ENCODE peak calls at places on chromosomes 2 and 18, in seven cellular contexts. One of them, this sample, is unnamed.

GRCh38 chr18:26656944-26657536 is 108.7 kb upstream of the KCTD1 start:
- DNase-seq in mesenchymal stem cell: peak; percentile 67
- DNase-seq in neuronal stem cell: peak; percentile 54
- DNase-seq in mesendoderm: peak; percentile 79
- DNase-seq in H9: peak; percentile 55
- DNase-seq in IMR-90: peak; percentile 36
- DNase-seq in H1: no peak
- DNase-seq in this sample: peak; percentile 77

GRCh38 chr2:188235364-188235763 is 56.3 kb upstream of the GULP1 start:
- DNase-seq in mesenchymal stem cell: no peak
- DNase-seq in neuronal stem cell: no peak
- DNase-seq in mesendoderm: no peak
- DNase-seq in H9: no peak
- DNase-seq in IMR-90: no peak
- DNase-seq in H1: no peak
- DNase-seq in this sample: no peak

GRCh38 chr18:34913837-34914755 is 127.1 kb upstream of the MAPRE2 start:
- DNase-seq in mesenchymal stem cell: peak; percentile 89
- DNase-seq in neuronal stem cell: no peak
- DNase-seq in mesendoderm: peak; percentile 42
- DNase-seq in H9: no peak
- DNase-seq in IMR-90: peak; percentile 72
- DNase-seq in H1: no peak
- DNase-seq in this sample: peak; percentile 47

GRCh38 chr2:203080447-203080846 is 65.8 kb downstream of the NBEAL1 start:
- DNase-seq in mesenchymal stem cell: no peak
- DNase-seq in neuronal stem cell: no peak
- DNase-seq in mesendoderm: no peak
- DNase-seq in H9: no peak
- DNase-seq in IMR-90: no peak
- DNase-seq in H1: no peak
- DNase-seq in this sample: no peak

GRCh38 chr2:186515376-186515775 is 29.3 kb downstream of the ZC3H15 start:
- DNase-seq in mesenchymal stem cell: peak; percentile 28
- DNase-seq in neuronal stem cell: no peak
- DNase-seq in mesendoderm: no peak
- DNase-seq in H9: no peak
- DNase-seq in IMR-90: no peak
- DNase-seq in H1: no peak
- DNase-seq in this sample: no peak

GRCh38 chr2:196718796-196719564 is 79.5 kb downstream of the CCDC150 start:
- DNase-seq in mesenchymal stem cell: peak; percentile 56
- DNase-seq in neuronal stem cell: peak; percentile 15
- DNase-seq in mesendoderm: peak; percentile 62
- DNase-seq in H9: peak; percentile 53
- DNase-seq in IMR-90: peak; percentile 75
- DNase-seq in H1: no peak
- DNase-seq in this sample: no peak

GRCh38 chr2:191845876-191846786 is 757 bp downstream of the CAVIN2 start:
- DNase-seq in mesenchymal stem cell: no peak
- DNase-seq in neuronal stem cell: no peak
- DNase-seq in mesendoderm: no peak
- DNase-seq in H9: no peak
- DNase-seq in IMR-90: no peak
- DNase-seq in H1: no peak
- DNase-seq in this sample: no peak

GRCh38 chr2:58558866-58559265 is 317.7 kb upstream of the FANCL start:
- DNase-seq in mesenchymal stem cell: no peak
- DNase-seq in neuronal stem cell: no peak
- DNase-seq in mesendoderm: no peak
- DNase-seq in H9: no peak
- DNase-seq in IMR-90: no peak
- DNase-seq in H1: no peak
- DNase-seq in this sample: no peak

GRCh38 chr2:194301946-194302345 is 1355.1 kb upstream of the SLC39A10 start:
- DNase-seq in mesenchymal stem cell: no peak
- DNase-seq in neuronal stem cell: no peak
- DNase-seq in mesendoderm: no peak
- DNase-seq in H9: no peak
- DNase-seq in IMR-90: no peak
- DNase-seq in H1: no peak
- DNase-seq in this sample: no peak

GRCh38 chr2:1259746-1260145 is 153.5 kb upstream of the TPO start:
- DNase-seq in mesenchymal stem cell: no peak
- DNase-seq in neuronal stem cell: no peak
- DNase-seq in mesendoderm: no peak
- DNase-seq in H9: no peak
- DNase-seq in IMR-90: no peak
- DNase-seq in H1: no peak
- DNase-seq in this sample: no peak

GRCh38 chr2:64609229-64609994 is 44.3 kb downstream of the SERTAD2 start:
- DNase-seq in mesenchymal stem cell: peak; percentile 48
- DNase-seq in neuronal stem cell: no peak
- DNase-seq in mesendoderm: peak; percentile 67
- DNase-seq in H9: peak; percentile 63
- DNase-seq in IMR-90: peak; percentile 17
- DNase-seq in H1: no peak
- DNase-seq in this sample: peak; percentile 73

GRCh38 chr2:25043241-25043867 is 1.5 kb downstream of the EFR3B start:
- DNase-seq in mesenchymal stem cell: peak; percentile 88
- DNase-seq in neuronal stem cell: peak; percentile 32
- DNase-seq in mesendoderm: peak; percentile 82
- DNase-seq in H9: peak; percentile 52
- DNase-seq in IMR-90: peak; percentile 89
- DNase-seq in H1: no peak
- DNase-seq in this sample: no peak

GRCh38 chr2:25131567-25132295 is 36.6 kb downstream of the POMC start:
- DNase-seq in mesenchymal stem cell: peak; percentile 21
- DNase-seq in neuronal stem cell: peak; percentile 20
- DNase-seq in mesendoderm: peak; percentile 46
- DNase-seq in H9: peak; percentile 62
- DNase-seq in IMR-90: no peak
- DNase-seq in H1: no peak
- DNase-seq in this sample: no peak

GRCh38 chr18:24395049-24395780 is 2.4 kb downstream of the OSBPL1A start:
- DNase-seq in mesenchymal stem cell: peak; percentile 17
- DNase-seq in neuronal stem cell: no peak
- DNase-seq in mesendoderm: no peak
- DNase-seq in H9: no peak
- DNase-seq in IMR-90: peak; percentile 51
- DNase-seq in H1: no peak
- DNase-seq in this sample: no peak

GRCh38 chr2:203327582-203327917 is 644 bp upstream of the ABI2 start:
- DNase-seq in mesenchymal stem cell: no peak
- DNase-seq in neuronal stem cell: no peak
- DNase-seq in mesendoderm: no peak
- DNase-seq in H9: no peak
- DNase-seq in IMR-90: no peak
- DNase-seq in H1: no peak
- DNase-seq in this sample: no peak

GRCh38 chr18:52764271-52764670 is 424.3 kb downstream of the DCC start:
- DNase-seq in mesenchymal stem cell: no peak
- DNase-seq in neuronal stem cell: no peak
- DNase-seq in mesendoderm: peak; percentile 66
- DNase-seq in H9: no peak
- DNase-seq in IMR-90: no peak
- DNase-seq in H1: no peak
- DNase-seq in this sample: no peak

GRCh38 chr2:205571300-205571858 is 110.9 kb upstream of the NRP2 start:
- DNase-seq in mesenchymal stem cell: no peak
- DNase-seq in neuronal stem cell: no peak
- DNase-seq in mesendoderm: no peak
- DNase-seq in H9: no peak
- DNase-seq in IMR-90: no peak
- DNase-seq in H1: no peak
- DNase-seq in this sample: no peak

GRCh38 chr18:74534981-74535649 is 815 bp downstream of the CNDP1 start:
- DNase-seq in mesenchymal stem cell: no peak
- DNase-seq in neuronal stem cell: no peak
- DNase-seq in mesendoderm: no peak
- DNase-seq in H9: peak; percentile 4
- DNase-seq in IMR-90: no peak
- DNase-seq in H1: no peak
- DNase-seq in this sample: no peak

GRCh38 chr2:28650261-28650584 is 101.4 kb upstream of the PPP1CB start:
- DNase-seq in mesenchymal stem cell: no peak
- DNase-seq in neuronal stem cell: no peak
- DNase-seq in mesendoderm: no peak
- DNase-seq in H9: no peak
- DNase-seq in IMR-90: no peak
- DNase-seq in H1: no peak
- DNase-seq in this sample: no peak

DNA sequence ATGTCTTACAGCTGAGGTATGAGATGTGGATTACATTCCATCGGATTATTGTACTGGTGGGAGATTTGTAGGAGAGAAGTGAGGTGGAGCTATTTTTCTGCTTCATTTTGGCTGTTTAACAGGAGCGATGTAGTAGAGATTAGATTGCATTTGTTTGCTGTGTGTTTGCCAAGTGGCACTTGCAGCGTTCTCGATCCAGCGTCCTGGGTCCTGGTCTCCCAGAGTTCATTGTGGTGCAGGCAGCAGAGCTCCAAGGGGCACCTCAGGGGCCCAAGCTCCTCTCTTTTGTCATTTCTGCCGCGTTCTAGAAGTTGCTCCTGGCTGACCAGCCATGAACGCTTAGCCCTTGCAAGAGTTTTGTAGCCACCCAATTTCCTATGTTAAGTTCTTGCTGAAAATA is 210.1 kb upstream of the APCDD1 start:
- DNase-seq in mesenchymal stem cell: no peak
- DNase-seq in neuronal stem cell: no peak
- DNase-seq in mesendoderm: no peak
- DNase-seq in H9: no peak
- DNase-seq in IMR-90: no peak
- DNase-seq in H1: no peak
- DNase-seq in this sample: no peak
- H3K4me1 ChIP-seq in mesenchymal stem cell: no peaks in the 10 kb centered on the region
- H3K4me1 ChIP-seq in neuronal stem cell: peaks cover 2% of the 10 kb centered on the region
- H3K4me1 ChIP-seq in mesendoderm: peaks cover 17% of the 10 kb centered on the region
- H3K4me1 ChIP-seq in H9: no peaks in the 10 kb centered on the region
- H3K4me1 ChIP-seq in IMR-90: no peaks in the 10 kb centered on the region
- H3K4me1 ChIP-seq in H1: no peaks in the 10 kb centered on the region
- H3K4me1 ChIP-seq in this sample: no peaks in the 10 kb centered on the region

DNA sequence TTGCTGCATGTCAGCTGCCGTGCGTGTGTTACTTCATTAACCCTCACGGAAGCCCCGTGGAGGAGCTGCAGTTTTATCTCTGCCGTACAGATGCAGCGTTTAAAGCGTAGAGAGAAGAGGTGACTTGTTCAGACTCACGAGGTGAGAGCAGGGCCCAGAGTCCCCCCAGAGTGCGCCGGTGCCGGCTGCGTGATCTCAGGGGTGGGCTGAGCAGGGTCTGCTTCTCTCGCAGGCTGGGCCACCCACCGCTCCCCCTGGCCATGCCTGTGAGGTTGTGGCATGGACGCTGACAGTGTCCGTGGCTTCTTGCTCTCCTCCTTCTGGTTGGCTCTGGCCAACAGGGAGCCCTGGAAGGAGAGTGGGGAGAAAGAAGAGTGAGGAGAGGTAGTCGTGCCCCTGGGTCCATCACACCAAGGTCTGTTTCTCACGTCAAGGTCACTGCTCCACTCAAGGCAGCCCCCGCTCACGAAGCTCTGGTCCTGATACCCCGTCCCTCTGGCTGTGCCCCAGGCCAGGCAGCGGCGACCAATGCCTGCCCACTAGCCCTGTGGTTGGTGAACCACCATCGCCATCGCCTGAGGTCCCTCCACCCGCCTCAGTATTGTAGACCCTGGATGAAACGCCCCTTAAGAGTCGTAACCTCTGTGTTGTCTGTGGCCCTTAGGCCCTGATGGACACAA is 378.2 kb upstream of the MYT1L start:
- DNase-seq in mesenchymal stem cell: no peak
- DNase-seq in neuronal stem cell: no peak
- DNase-seq in mesendoderm: no peak
- DNase-seq in H9: no peak
- DNase-seq in IMR-90: no peak
- DNase-seq in H1: no peak
- DNase-seq in this sample: no peak
- H2BK5ac ChIP-seq in mesenchymal stem cell: no peak overlapping the region
- H2BK5ac ChIP-seq in neuronal stem cell: no peak overlapping the region
- H2BK5ac ChIP-seq in mesendoderm: no peak overlapping the region
- H2BK5ac ChIP-seq in H9: no peak overlapping the region
- H2BK5ac ChIP-seq in IMR-90: no peak overlapping the region
- H2BK5ac ChIP-seq in H1: no peak overlapping the region
- H2BK5ac ChIP-seq in this sample: no peak overlapping the region

GRCh38 chr2:46338674-46339073 is 41.5 kb downstream of the EPAS1 start:
- DNase-seq in mesenchymal stem cell: no peak
- DNase-seq in neuronal stem cell: no peak
- DNase-seq in mesendoderm: no peak
- DNase-seq in H9: no peak
- DNase-seq in IMR-90: no peak
- DNase-seq in H1: no peak
- DNase-seq in this sample: no peak
- H3K4me1 ChIP-seq in mesenchymal stem cell: peaks cover 25% of the 10 kb centered on the region
- H3K4me1 ChIP-seq in neuronal stem cell: peaks cover 16% of the 10 kb centered on the region
- H3K4me1 ChIP-seq in mesendoderm: peaks cover 7% of the 10 kb centered on the region
- H3K4me1 ChIP-seq in H9: peaks cover 10% of the 10 kb centered on the region
- H3K4me1 ChIP-seq in IMR-90: peaks cover 43% of the 10 kb centered on the region
- H3K4me1 ChIP-seq in H1: peaks cover 9% of the 10 kb centered on the region
- H3K4me1 ChIP-seq in this sample: peaks cover 49% of the 10 kb centered on the region

GRCh38 chr2:114937366-114937930 is 495.0 kb downstream of the DPP10 start:
- DNase-seq in mesenchymal stem cell: no peak
- DNase-seq in neuronal stem cell: no peak
- DNase-seq in mesendoderm: no peak
- DNase-seq in H9: no peak
- DNase-seq in IMR-90: no peak
- DNase-seq in H1: no peak
- DNase-seq in this sample: no peak

GRCh38 chr2:114933671-114934241 is 491.3 kb downstream of the DPP10 start:
- DNase-seq in mesenchymal stem cell: no peak
- DNase-seq in neuronal stem cell: no peak
- DNase-seq in mesendoderm: no peak
- DNase-seq in H9: no peak
- DNase-seq in IMR-90: no peak
- DNase-seq in H1: no peak
- DNase-seq in this sample: peak; percentile 68

GRCh38 chr2:114940785-114941458 is 498.5 kb downstream of the DPP10 start:
- DNase-seq in mesenchymal stem cell: no peak
- DNase-seq in neuronal stem cell: no peak
- DNase-seq in mesendoderm: no peak
- DNase-seq in H9: no peak
- DNase-seq in IMR-90: no peak
- DNase-seq in H1: no peak
- DNase-seq in this sample: no peak

GRCh38 chr2:114929225-114929624 is 486.8 kb downstream of the DPP10 start:
- DNase-seq in mesenchymal stem cell: no peak
- DNase-seq in neuronal stem cell: no peak
- DNase-seq in mesendoderm: peak; percentile 21
- DNase-seq in H9: no peak
- DNase-seq in IMR-90: no peak
- DNase-seq in H1: no peak
- DNase-seq in this sample: no peak

DNA sequence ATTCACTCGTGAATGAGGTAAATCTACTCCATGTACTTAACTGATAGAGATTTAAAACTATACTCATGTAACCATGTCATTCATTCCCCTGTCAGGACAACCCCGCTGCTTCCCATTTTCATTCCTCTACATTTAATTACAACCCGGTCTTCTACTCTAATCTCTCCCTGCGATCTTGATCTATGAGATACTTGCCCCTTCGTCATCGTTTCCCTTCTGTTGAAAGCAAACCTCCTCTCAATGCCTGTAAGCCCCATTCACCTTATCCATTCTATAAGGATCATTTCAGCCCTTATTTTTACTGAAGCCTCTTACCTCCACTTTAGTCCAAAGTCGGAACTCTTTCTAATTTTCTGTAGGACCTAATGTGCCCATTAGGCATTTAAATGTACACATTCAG is 492.6 kb downstream of the DPP10 start:
- DNase-seq in mesenchymal stem cell: no peak
- DNase-seq in neuronal stem cell: no peak
- DNase-seq in mesendoderm: no peak
- DNase-seq in H9: no peak
- DNase-seq in IMR-90: no peak
- DNase-seq in H1: no peak
- DNase-seq in this sample: peak; percentile 71
- H2BK5ac ChIP-seq in mesenchymal stem cell: no peak overlapping the region
- H2BK5ac ChIP-seq in neuronal stem cell: no peak overlapping the region
- H2BK5ac ChIP-seq in mesendoderm: no peak overlapping the region
- H2BK5ac ChIP-seq in H9: no peak overlapping the region
- H2BK5ac ChIP-seq in IMR-90: no peak overlapping the region
- H2BK5ac ChIP-seq in H1: no peak overlapping the region
- H2BK5ac ChIP-seq in this sample: no peak overlapping the region

This sample was measured in trophoblast cell.